ENCODE peak calls at places on chromosomes 13 and 19, in nine cellular contexts. X is neural crest cell; K is CD4-positive, alpha-beta T cell; Q is epithelial cell of esophagus; C is GM13977; V is GM20000; O is body of pancreas; U is A549; N is activated CD8-positive, alpha-beta T cell treated with anti-CD3 and anti-CD28 coated beads for 36 hours. A is an unnamed sample.
A peak's percentile ranks its signal among the peaks of the same experiment; 100 is the strongest.

GRCh38 chr13:97191143-97191542 is 31.0 kb upstream of the MBNL2 start:
- DNase-seq in X (no peak), K (no peak), Q (no peak), C (no peak), V (no peak), O (no peak), U (no peak), N (no peak), A (no peak)

GRCh38 chr13:112821340-112822055 is 131.7 kb downstream of the ATP11A start:
- DNase-seq in X (no peak), K (no peak), Q (no peak), C (no peak), V (no peak), O (no peak), U (no peak), N (no peak), A (no peak)

GRCh38 chr19:43290568-43291359 is 21.4 kb upstream of the PSG9 start:
- DNase-seq in X (peak; percentile 2), K (no peak), Q (no peak), C (no peak), V (no peak), O (no peak), U (no peak), N (peak; percentile 33), A (no peak)

GRCh38 chr13:33070713-33071112 is 54.5 kb downstream of the KL start:
- DNase-seq in X (no peak), K (no peak), Q (peak; percentile 55), C (no peak), V (no peak), O (no peak), U (no peak), N (no peak), A (no peak)

GRCh38 chr19:16824658-16825311 is 4.4 kb upstream of the SIN3B start:
- DNase-seq in X (no peak), K (no peak), Q (peak; percentile 68), C (no peak), V (no peak), O (no peak), U (no peak), N (no peak), A (no peak)

GRCh38 chr19:33644284-33644836 is 22.6 kb downstream of the CHST8 start:
- DNase-seq in X (no peak), K (no peak), Q (no peak), C (no peak), V (no peak), O (no peak), U (no peak), N (no peak), A (no peak)

GRCh38 chr13:90594694-90595093 is 752.8 kb upstream of the MIR17HG start:
- DNase-seq in X (no peak), K (no peak), Q (peak; percentile 95), C (no peak), V (no peak), O (no peak), U (no peak), N (no peak), A (no peak)

GRCh38 chr19:42069619-42070293 is at the start of gene GRIK5:
- DNase-seq in X (no peak), K (no peak), Q (no peak), C (no peak), V (no peak), O (no peak), U (no peak), N (no peak), A (no peak)

GRCh38 chr13:24858953-24859352 is 95.0 kb downstream of the RNF17 start:
- DNase-seq in X (no peak), K (no peak), Q (no peak), C (no peak), V (no peak), O (no peak), U (no peak), N (no peak), A (no peak)

GRCh38 chr13:98158172-98158907 is 15.4 kb downstream of the FARP1 start:
- DNase-seq in X (no peak), K (no peak), Q (no peak), C (no peak), V (no peak), O (no peak), U (no peak), N (no peak), A (no peak)

GRCh38 chr13:93758575-93758974 is 532.0 kb downstream of the GPC6 start:
- DNase-seq in X (no peak), K (no peak), Q (peak; percentile 34), C (no peak), V (no peak), O (no peak), U (no peak), N (no peak), A (no peak)

GRCh38 chr13:40565282-40566148 is 100.9 kb downstream of the FOXO1 start:
- DNase-seq in X (no peak), K (no peak), Q (peak; percentile 39), C (no peak), V (no peak), O (no peak), U (no peak), N (no peak), A (no peak)

DNA sequence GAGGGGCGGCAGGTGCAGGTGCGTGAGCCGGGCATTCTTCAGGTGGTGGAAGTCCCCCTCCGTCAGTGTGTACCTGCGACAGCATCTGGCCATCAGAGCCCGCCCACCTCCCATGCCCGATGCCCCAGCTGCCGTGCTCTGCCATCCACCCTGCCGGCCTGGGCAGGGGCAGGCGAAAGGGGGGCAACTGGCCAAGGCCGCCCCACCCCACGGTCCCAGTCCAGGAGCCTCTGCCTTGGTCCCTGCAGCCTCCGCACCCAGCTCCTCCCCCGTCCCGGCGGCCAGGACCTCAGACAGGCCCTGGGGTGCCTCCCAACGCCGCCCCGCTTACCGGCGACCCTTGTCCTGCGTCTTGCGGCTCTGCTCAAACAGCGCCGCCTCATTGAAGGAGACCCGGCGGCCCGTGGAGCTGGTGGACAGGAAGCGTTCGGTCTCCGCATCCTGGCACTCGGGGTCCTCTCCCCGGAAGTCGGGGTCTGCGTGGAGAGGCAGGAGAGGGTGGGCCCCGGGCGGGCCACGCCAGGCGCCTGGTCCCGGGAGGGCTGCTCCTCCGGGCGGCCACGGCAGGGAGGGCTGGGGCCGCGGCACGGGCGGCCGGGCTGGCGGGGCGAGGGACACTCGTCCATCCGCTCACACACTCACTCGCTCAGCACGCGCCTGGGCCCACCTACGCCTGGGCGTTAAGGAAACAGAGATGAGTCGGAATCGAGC is 3.0 kb downstream of the CBARP start:
- DNase-seq in X (no peak), K (no peak), Q (no peak), C (no peak), V (no peak), O (no peak), U (no peak), N (no peak), A (no peak)
- TF ChIP-seq CTCF in X (no peak), K (no peak), Q (no peak), C (no peak), V (no peak), O (no peak), U (no peak), N (no peak), A (no peak)

DNA sequence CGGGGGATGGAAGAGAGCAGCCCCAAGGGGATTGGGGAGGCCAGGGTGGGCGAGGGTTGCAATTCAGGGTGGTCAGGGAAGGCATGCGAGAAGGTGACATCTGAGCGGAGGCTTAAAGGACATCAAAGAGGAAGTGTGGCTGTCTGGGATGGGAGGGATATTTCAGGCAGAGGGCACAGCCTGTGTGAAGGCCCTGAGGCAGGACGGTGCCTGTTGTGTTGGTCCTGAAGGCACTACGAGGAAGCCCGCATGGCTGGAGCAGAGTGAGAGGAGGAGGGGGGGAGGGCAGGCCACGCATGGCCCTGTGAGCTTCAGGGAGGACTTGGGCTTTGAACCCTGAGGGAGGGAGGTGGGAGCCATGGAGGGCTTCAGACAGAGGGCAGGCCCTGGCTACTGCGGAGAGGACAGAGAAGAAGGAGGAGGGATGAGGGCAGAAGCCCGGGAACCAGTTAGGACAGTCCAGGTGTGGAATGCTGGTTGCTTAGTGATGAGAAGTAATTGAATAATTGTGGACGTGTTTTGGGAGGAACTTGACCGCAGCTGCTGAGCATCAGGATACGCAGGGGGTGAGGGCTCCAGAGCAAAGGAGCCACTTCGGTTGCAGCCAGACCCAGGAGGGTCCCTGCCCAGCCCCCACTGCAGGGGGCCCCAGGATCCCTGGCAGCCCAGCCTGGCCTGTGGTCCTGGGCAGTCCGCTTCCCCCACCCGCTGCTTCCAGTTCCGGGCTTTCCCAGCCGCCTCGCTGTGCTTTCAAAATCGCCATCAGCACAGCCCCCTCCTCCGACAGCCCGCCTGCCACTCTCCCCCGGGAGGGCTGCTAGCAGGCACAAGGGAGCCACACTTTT is 6.2 kb downstream of the TLE6 start:
- DNase-seq in X (peak; percentile 56), K (no peak), Q (peak; percentile 65), C (peak; percentile 30), V (peak; percentile 43), O (peak; percentile 58), U (no peak), N (no peak), A (no peak)
- TF ChIP-seq CTCF in X (no peak), K (no peak), Q (no peak), C (no peak), V (no peak), O (no peak), U (no peak), N (no peak), A (no peak)

GRCh38 chr13:39052944-39053343 is 14.7 kb downstream of the NHLRC3 start:
- DNase-seq in X (no peak), K (no peak), Q (no peak), C (no peak), V (no peak), O (no peak), U (no peak), N (no peak), A (no peak)
- TF ChIP-seq CTCF in X (no peak), K (no peak), Q (no peak), C (no peak), V (no peak), O (no peak), U (no peak), N (no peak), A (no peak)

GRCh38 chr19:2723747-2724146 is 2.6 kb upstream of the DIRAS1 start:
- DNase-seq in X (no peak), K (no peak), Q (no peak), C (no peak), V (no peak), O (no peak), U (no peak), N (no peak), A (no peak)

GRCh38 chr19:2723345-2723715 is 2.2 kb upstream of the DIRAS1 start:
- DNase-seq in X (no peak), K (no peak), Q (no peak), C (no peak), V (no peak), O (no peak), U (no peak), N (no peak), A (no peak)

GRCh38 chr19:2722541-2723344 is 1.6 kb upstream of the DIRAS1 start:
- DNase-seq in X (no peak), K (no peak), Q (peak; percentile 28), C (no peak), V (no peak), O (no peak), U (peak; percentile 67), N (no peak), A (no peak)

GRCh38 chr19:2726160-2726855 is 5.1 kb upstream of the DIRAS1 start:
- DNase-seq in X (no peak), K (no peak), Q (no peak), C (no peak), V (no peak), O (no peak), U (no peak), N (no peak), A (no peak)

DNA sequence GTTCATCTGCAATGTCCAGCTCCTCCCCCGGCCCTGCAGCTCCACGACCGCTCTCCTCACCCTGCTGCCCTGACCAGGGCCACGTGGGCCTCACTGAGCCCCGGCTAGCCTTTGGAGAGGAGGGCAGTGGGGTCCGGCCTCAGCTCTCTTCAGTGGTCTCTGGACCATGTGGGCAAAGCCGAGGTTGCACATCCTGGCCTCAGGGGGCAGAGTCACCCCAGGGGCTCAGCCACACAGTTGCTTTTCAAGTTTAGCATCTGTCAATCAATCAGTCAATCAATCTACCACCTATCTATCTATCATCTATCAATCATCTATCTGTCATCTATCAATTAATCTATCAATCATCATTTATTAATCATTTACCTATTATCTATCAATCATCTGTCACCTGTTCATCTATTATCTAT is 3.0 kb upstream of the DIRAS1 start:
- DNase-seq in X (no peak), K (no peak), Q (no peak), C (no peak), V (no peak), O (no peak), U (no peak), N (no peak), A (no peak)
- TF ChIP-seq CTCF in X (no peak), K (no peak), Q (no peak), C (no peak), V (no peak), O (no peak), U (no peak), N (no peak), A (no peak)